ENCODE peak calls at places on chromosome X, in six cellular contexts. D, X, O, I, M and U are unnamed samples.

GRCh38 chrX:134585446-134585845 is 72.8 kb downstream of the PLAC1 start:
- DNase-seq in D (no peak), X (no peak), O (no peak), I (no peak), M (no peak), U (no peak)

GRCh38 chrX:1178580-1179057 is 33.8 kb downstream of the CRLF2 start:
- DNase-seq in D (no peak), X (no peak), O (no peak), I (no peak), M (no peak), U (no peak)

GRCh38 chrX:57587062-57587461 is 4.7 kb upstream of the ZXDB start:
- DNase-seq in D (no peak), X (no peak), O (no peak), I (no peak), M (no peak), U (no peak)

GRCh38 chrX:121150217-121150616 is 102.8 kb downstream of the GLUD2 start:
- DNase-seq in D (no peak), X (no peak), O (no peak), I (no peak), M (no peak), U (no peak)

GRCh38 chrX:101260435-101260834 is 30.7 kb downstream of the TAF7L start:
- DNase-seq in D (no peak), X (no peak), O (no peak), I (no peak), M (no peak), U (no peak)

GRCh38 chrX:19683817-19684216 is 168.5 kb upstream of the MAP3K15 start:
- DNase-seq in D (no peak), X (no peak), O (no peak), I (no peak), M (no peak), U (peak)

GRCh38 chrX:8913665-8914409 is 112.7 kb upstream of the FAM9A start:
- DNase-seq in D (peak), X (no peak), O (no peak), I (no peak), M (no peak), U (no peak)

GRCh38 chrX:68686684-68687045 is 39.2 kb downstream of the STARD8 start:
- DNase-seq in D (no peak), X (no peak), O (no peak), I (no peak), M (no peak), U (no peak)

GRCh38 chrX:41481264-41482109 is 34.3 kb downstream of the NYX start:
- DNase-seq in D (no peak), X (no peak), O (no peak), I (no peak), M (no peak), U (no peak)

GRCh38 chrX:1466971-1467561 is 14.4 kb upstream of the ASMTL start:
- DNase-seq in D (no peak), X (no peak), O (no peak), I (peak), M (no peak), U (peak)

GRCh38 chrX:136215559-136215958 is 35.6 kb downstream of the MAP7D3 start:
- DNase-seq in D (peak), X (no peak), O (no peak), I (no peak), M (no peak), U (no peak)

GRCh38 chrX:112997991-112998390 is 157.4 kb upstream of the AMOT start:
- DNase-seq in D (no peak), X (no peak), O (no peak), I (no peak), M (no peak), U (no peak)

GRCh38 chrX:107726809-107727534 is 48.6 kb downstream of the TSC22D3 start:
- DNase-seq in D (no peak), X (no peak), O (no peak), I (no peak), M (no peak), U (no peak)

GRCh38 chrX:10526442-10526841 is 93.9 kb downstream of the MID1 start:
- DNase-seq in D (peak), X (no peak), O (no peak), I (no peak), M (no peak), U (no peak)

GRCh38 chrX:9153299-9153698 is 119.4 kb upstream of the FAM9B start:
- DNase-seq in D (peak), X (no peak), O (no peak), I (no peak), M (no peak), U (no peak)

GRCh38 chrX:11533211-11533651 is 132.5 kb downstream of the ARHGAP6 start:
- DNase-seq in D (peak), X (no peak), O (no peak), I (no peak), M (no peak), U (no peak)

GRCh38 chrX:1462110-1462509 is 9.4 kb upstream of the ASMTL start:
- DNase-seq in D (no peak), X (no peak), O (no peak), I (no peak), M (no peak), U (no peak)

GRCh38 chrX:39850630-39851152 is 247.1 kb downstream of the BCOR start:
- DNase-seq in D (peak), X (no peak), O (no peak), I (no peak), M (no peak), U (no peak)

GRCh38 chrX:96776966-96777365 is 92.3 kb downstream of the DIAPH2 start:
- DNase-seq in D (peak), X (no peak), O (no peak), I (no peak), M (no peak), U (no peak)

GRCh38 chrX:30904632-30905031 is 15.6 kb upstream of the TAB3 start:
- DNase-seq in D (no peak), X (no peak), O (no peak), I (no peak), M (no peak), U (no peak)
- H3K27ac ChIP-seq in D (peak), X (no peak), O (no peak), I (no peak), M (no peak), U (no peak)

GRCh38 chrX:155071694-155072215 is 447 bp downstream of the BRCC3 start:
- DNase-seq in D (no peak), X (no peak), O (peak), I (no peak), M (peak), U (no peak)
- H3K27ac ChIP-seq in D (peak), X (peak), O (peak), I (peak), M (peak), U (peak)

DNA sequence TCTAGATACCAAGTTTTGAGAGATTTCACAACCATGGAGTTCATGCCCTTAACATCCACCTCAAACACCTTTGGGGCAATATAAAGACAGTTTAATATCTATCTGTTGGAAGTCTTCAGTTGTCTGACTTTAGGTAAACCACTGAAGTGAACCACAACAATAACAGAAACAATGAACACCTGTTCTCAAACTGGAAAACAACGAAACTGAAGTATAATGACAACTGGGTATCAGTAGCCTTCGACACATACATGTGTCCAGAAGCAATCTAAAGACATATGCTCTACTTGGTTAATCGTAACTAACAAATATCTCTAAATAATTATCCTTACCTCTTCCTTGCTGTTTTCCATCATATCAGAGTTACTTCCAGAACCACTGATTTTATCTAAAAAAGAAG is 87.8 kb downstream of the ATRX start:
- DNase-seq in D (no peak), X (no peak), O (no peak), I (no peak), M (no peak), U (no peak)
- H3K27ac ChIP-seq in D (no peak), X (no peak), O (no peak), I (no peak), M (no peak), U (no peak)

GRCh38 chrX:21749924-21750323 is 8.0 kb downstream of the SMPX start:
- DNase-seq in D (no peak), X (no peak), O (no peak), I (no peak), M (no peak), U (no peak)
- H3K27ac ChIP-seq in D (no peak), X (no peak), O (no peak), I (no peak), M (no peak), U (no peak)

DNA sequence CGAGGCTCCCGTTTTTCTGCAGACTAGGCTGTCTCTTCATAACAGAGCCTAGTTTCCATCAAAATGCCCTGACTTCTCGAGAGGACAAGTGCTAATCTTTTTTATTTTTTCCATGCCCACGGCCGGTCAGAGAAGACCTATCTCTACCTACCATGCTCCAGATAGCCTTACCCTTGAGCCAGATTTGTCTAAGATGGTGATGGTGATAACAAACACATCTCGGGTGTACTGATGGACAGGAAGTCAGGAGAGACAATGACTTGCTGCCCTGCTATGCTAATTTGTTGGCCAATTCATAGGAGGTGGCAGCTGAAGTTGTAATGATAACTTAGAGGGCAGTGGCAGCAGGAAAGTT is 42.2 kb upstream of the NKRF start:
- DNase-seq in D (no peak), X (no peak), O (no peak), I (no peak), M (no peak), U (no peak)
- H3K27ac ChIP-seq in D (no peak), X (no peak), O (no peak), I (no peak), M (no peak), U (peak)

GRCh38 chrX:103562801-103563200 is 22.5 kb upstream of the TCEAL4 start:
- DNase-seq in D (no peak), X (no peak), O (no peak), I (no peak), M (no peak), U (no peak)

GRCh38 chrX:103552236-103552635 is 32.9 kb upstream of the RAB40A start:
- DNase-seq in D (no peak), X (no peak), O (no peak), I (no peak), M (no peak), U (no peak)

GRCh38 chrX:103554687-103555417 is 30.5 kb upstream of the TCEAL4 start:
- DNase-seq in D (peak), X (no peak), O (peak), I (no peak), M (no peak), U (peak)

GRCh38 chrX:103556941-103557340 is 28.4 kb upstream of the TCEAL4 start:
- DNase-seq in D (no peak), X (no peak), O (no peak), I (no peak), M (no peak), U (no peak)
- H3K27ac ChIP-seq in D (no peak), X (no peak), O (no peak), I (no peak), M (no peak), U (no peak)

GRCh38 chrX:22141061-22141460 is 108.9 kb downstream of the PHEX start:
- DNase-seq in D (no peak), X (no peak), O (no peak), I (no peak), M (no peak), U (no peak)

GRCh38 chrX:22135994-22136684 is 104.0 kb downstream of the PHEX start:
- DNase-seq in D (peak), X (no peak), O (no peak), I (no peak), M (no peak), U (no peak)

GRCh38 chrX:22134681-22135080 is 102.6 kb downstream of the PHEX start:
- DNase-seq in D (peak), X (no peak), O (no peak), I (no peak), M (no peak), U (no peak)

GRCh38 chrX:22136711-22137110 is 104.6 kb downstream of the PHEX start:
- DNase-seq in D (peak), X (no peak), O (no peak), I (no peak), M (no peak), U (no peak)

GRCh38 chrX:22135171-22135711 is 103.1 kb downstream of the PHEX start:
- DNase-seq in D (peak), X (peak), O (no peak), I (no peak), M (no peak), U (no peak)
- H3K27ac ChIP-seq in D (peak), X (peak), O (no peak), I (peak), M (peak), U (no peak)